ENCODE peak calls at places on chromosomes 11 and 22, in five cellular contexts. I, P, R, D and J are unnamed samples.

GRCh38 chr11:30172872-30173271 is 57.9 kb upstream of the FSHB start:
- DNase-seq in P (no peak), D (no peak), I (no peak), R (no peak), J (no peak)

GRCh38 chr11:39990413-39990812 is 1469.0 kb downstream of the LRRC4C start:
- DNase-seq in D (no peak), R (no peak), P (no peak), I (no peak), J (no peak)

GRCh38 chr11:17788084-17788483 is 53.5 kb downstream of the KCNC1 start:
- DNase-seq in D (no peak), R (no peak), P (no peak), I (no peak), J (no peak)

GRCh38 chr11:131855320-131855719 is 484.9 kb downstream of the NTM start:
- DNase-seq in P (no peak), D (no peak), I (no peak), R (no peak), J (peak)

GRCh38 chr11:118618991-118619375 is 11.6 kb downstream of the PHLDB1 start:
- DNase-seq in D (no peak), R (no peak), P (no peak), I (no peak), J (peak)

GRCh38 chr11:119380160-119380815 is 1.2 kb downstream of the USP2 start:
- DNase-seq in R (peak), D (no peak), P (no peak), I (peak), J (no peak)

GRCh38 chr22:33247758-33248157 is 189.6 kb upstream of the SYN3 start:
- DNase-seq in D (no peak), R (no peak), I (no peak), P (no peak), J (no peak)

GRCh38 chr11:293852-294661 is 5.1 kb downstream of the PGGHG start:
- DNase-seq in R (no peak), I (no peak), D (no peak), P (no peak), J (no peak)

GRCh38 chr22:19800761-19801244 is 40.2 kb downstream of the TBX1 start:
- DNase-seq in D (no peak), P (no peak), R (peak), I (peak), J (peak)

GRCh38 chr22:41768420-41768819 is 32.1 kb upstream of the CCDC134 start:
- DNase-seq in P (no peak), I (no peak), R (no peak), D (no peak), J (peak)

GRCh38 chr11:130420478-130421198 is 7.8 kb downstream of the ADAMTS8 start:
- DNase-seq in R (no peak), D (no peak), P (no peak), I (no peak), J (no peak)

GRCh38 chr22:47598864-47599263 is 836.4 kb downstream of the TBC1D22A start:
- DNase-seq in I (no peak), R (no peak), P (no peak), D (no peak), J (no peak)

GRCh38 chr11:92125316-92125715 is 99.3 kb upstream of the FAT3 start:
- DNase-seq in P (no peak), R (no peak), I (no peak), D (no peak), J (no peak)

GRCh38 chr11:28581286-28582242 is 473.4 kb downstream of the METTL15 start:
- DNase-seq in R (no peak), I (no peak), P (no peak), D (no peak), J (no peak)
- TF ChIP-seq MAX in R (no peak), I (no peak), P (no peak), D (no peak), J (no peak)

DNA sequence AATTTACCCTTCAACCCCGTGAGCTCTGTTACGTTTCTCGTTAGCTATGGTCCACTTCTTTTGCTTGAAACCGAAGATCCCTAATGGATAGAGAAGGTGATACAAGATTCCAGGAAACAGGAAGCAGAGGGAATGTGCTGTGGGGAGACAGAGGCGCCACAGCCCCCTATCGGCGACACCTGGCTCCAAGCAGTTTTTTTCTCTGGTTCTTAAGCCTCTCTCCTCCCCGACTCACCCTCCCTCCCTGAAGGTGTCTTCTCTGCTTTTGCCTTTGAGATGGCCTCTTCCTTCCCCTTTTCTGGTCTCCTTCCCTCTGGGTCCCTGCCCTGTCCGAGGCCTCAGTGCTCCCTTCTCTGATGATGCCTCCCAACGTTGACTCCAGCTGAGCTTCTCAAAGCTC is 14.2 kb upstream of the APOBEC3A start:
- DNase-seq in R (no peak), I (no peak), D (no peak), P (no peak), J (no peak)
- TF ChIP-seq JUN in R (no peak), I (no peak), D (no peak), P (no peak), J (no peak)

DNA sequence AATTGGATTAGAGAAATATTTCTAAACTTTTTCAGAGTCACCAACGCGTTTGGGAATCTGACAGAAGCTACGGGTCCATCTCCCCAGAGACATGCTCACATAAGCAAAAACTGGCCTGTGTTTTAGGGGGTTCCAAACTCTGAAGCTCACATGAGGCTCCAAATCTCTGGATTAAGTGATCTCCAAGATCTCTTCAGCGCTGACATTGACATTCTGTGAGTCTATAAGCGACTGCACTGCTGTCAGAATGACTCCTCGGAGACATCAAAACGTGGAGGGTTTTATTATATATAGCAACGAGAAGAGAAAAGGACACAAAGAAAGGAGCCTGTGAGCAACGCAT is 642 bp upstream of the SIK2 start:
- DNase-seq in I (no peak), D (no peak), P (no peak), R (no peak), J (no peak)
- H3K27ac ChIP-seq in I (peak), D (no peak), P (peak), R (no peak), J (peak)

GRCh38 chr11:34904421-34904950 is 11.7 kb downstream of the APIP start:
- DNase-seq in I (no peak), P (no peak), D (no peak), R (no peak), J (no peak)
- TF ChIP-seq MAX in I (no peak), P (no peak), D (no peak), R (no peak), J (no peak)

GRCh38 chr22:24441406-24442351 is 14.3 kb downstream of the ADORA2A start:
- DNase-seq in P (no peak), R (no peak), I (no peak), D (no peak), J (no peak)

GRCh38 chr22:24443668-24444067 is 16.3 kb downstream of the ADORA2A start:
- DNase-seq in P (no peak), R (no peak), D (no peak), I (no peak), J (no peak)

GRCh38 chr22:24444251-24444650 is 16.9 kb downstream of the ADORA2A start:
- DNase-seq in D (no peak), R (no peak), I (no peak), P (no peak), J (no peak)

GRCh38 chr22:24440718-24441405 is 13.5 kb downstream of the ADORA2A start:
- DNase-seq in I (no peak), D (no peak), P (no peak), R (no peak), J (no peak)

DNA sequence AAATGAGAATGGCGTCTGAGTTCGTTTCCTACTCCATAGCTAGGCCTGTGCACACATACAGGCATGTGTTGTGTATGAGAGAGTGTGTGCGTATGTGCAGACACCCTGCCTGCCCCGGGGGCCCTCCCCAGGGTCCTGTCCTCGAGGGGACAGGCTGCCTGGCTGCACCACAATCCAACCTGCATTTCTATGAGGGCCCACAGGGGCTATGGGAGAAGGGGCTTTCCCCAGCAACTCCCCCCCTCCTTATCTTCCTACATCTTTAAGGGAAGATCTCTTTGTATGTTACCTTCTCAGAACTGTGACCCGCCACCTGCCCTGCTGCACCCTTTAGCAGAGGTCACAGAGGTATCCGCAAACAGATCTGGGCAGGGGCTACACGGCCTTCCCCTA is 14.9 kb downstream of the ADORA2A start:
- DNase-seq in R (no peak), I (no peak), P (no peak), D (no peak), J (no peak)
- TF ChIP-seq JUN in R (no peak), I (no peak), P (no peak), D (no peak), J (no peak)

GRCh38 chr22:27238935-27239510 is 562.5 kb downstream of the MN1 start:
- DNase-seq in R (no peak), I (peak), D (no peak), P (peak), J (peak)
- H3K27ac ChIP-seq in R (no peak), I (no peak), D (no peak), P (peak), J (peak)